ENCODE peak calls at places on chromosomes 2 and 18, in eight cellular contexts. One of them, this sample, is unnamed.

GRCh38 chr2:170098626-170099312 is 79.2 kb upstream of the MYO3B start:
- DNase-seq in A549: no peak
- DNase-seq in frontal cortex: no peak
- DNase-seq in NCI-H510A treated with DMSO at 0.1 percent for 48 hours: no peak
- DNase-seq in stimulated activated CD4-positive, alpha-beta T cell treated with anti-CD3 and anti-CD28 coated beads, TNF-alpha, amount 100 ng/mL, for 1 hour: no peak
- DNase-seq in ELF-1: no peak
- DNase-seq in caudate nucleus: no peak
- DNase-seq in activated T-cell treated with anti-CD3 and anti-CD28 coated beads, Interleukin-2, amount 50 U/mL, for 72 hours: no peak
- DNase-seq in this sample: no peak

GRCh38 chr2:42360890-42361727 is at the start of gene COX7A2L:
- DNase-seq in ELF-1: peak; percentile 95
- DNase-seq in caudate nucleus: peak; percentile 96
- DNase-seq in stimulated activated CD4-positive, alpha-beta T cell treated with anti-CD3 and anti-CD28 coated beads, TNF-alpha, amount 100 ng/mL, for 1 hour: peak; percentile 89
- DNase-seq in frontal cortex: peak; percentile 82
- DNase-seq in A549: peak; percentile 99
- DNase-seq in NCI-H510A treated with DMSO at 0.1 percent for 48 hours: peak; percentile 99
- DNase-seq in activated T-cell treated with anti-CD3 and anti-CD28 coated beads, Interleukin-2, amount 50 U/mL, for 72 hours: peak; percentile 95
- DNase-seq in this sample: peak; percentile 98

GRCh38 chr18:26549103-26549485 is 741 bp upstream of the KCTD1 start:
- DNase-seq in frontal cortex: peak; percentile 48
- DNase-seq in ELF-1: peak; percentile 82
- DNase-seq in caudate nucleus: peak; percentile 61
- DNase-seq in A549: no peak
- DNase-seq in stimulated activated CD4-positive, alpha-beta T cell treated with anti-CD3 and anti-CD28 coated beads, TNF-alpha, amount 100 ng/mL, for 1 hour: no peak
- DNase-seq in NCI-H510A treated with DMSO at 0.1 percent for 48 hours: no peak
- DNase-seq in activated T-cell treated with anti-CD3 and anti-CD28 coated beads, Interleukin-2, amount 50 U/mL, for 72 hours: peak; percentile 24
- DNase-seq in this sample: peak; percentile 38

GRCh38 chr2:144389151-144389929 is 130.6 kb downstream of the ZEB2 start:
- DNase-seq in NCI-H510A treated with DMSO at 0.1 percent for 48 hours: peak; percentile 58
- DNase-seq in A549: no peak
- DNase-seq in activated T-cell treated with anti-CD3 and anti-CD28 coated beads, Interleukin-2, amount 50 U/mL, for 72 hours: no peak
- DNase-seq in ELF-1: peak; percentile 5
- DNase-seq in stimulated activated CD4-positive, alpha-beta T cell treated with anti-CD3 and anti-CD28 coated beads, TNF-alpha, amount 100 ng/mL, for 1 hour: no peak
- DNase-seq in caudate nucleus: no peak
- DNase-seq in frontal cortex: no peak
- DNase-seq in this sample: peak; percentile 21

GRCh38 chr18:7255643-7256042 is 24.8 kb downstream of the LRRC30 start:
- DNase-seq in caudate nucleus: no peak
- DNase-seq in frontal cortex: no peak
- DNase-seq in stimulated activated CD4-positive, alpha-beta T cell treated with anti-CD3 and anti-CD28 coated beads, TNF-alpha, amount 100 ng/mL, for 1 hour: no peak
- DNase-seq in ELF-1: no peak
- DNase-seq in A549: no peak
- DNase-seq in activated T-cell treated with anti-CD3 and anti-CD28 coated beads, Interleukin-2, amount 50 U/mL, for 72 hours: no peak
- DNase-seq in NCI-H510A treated with DMSO at 0.1 percent for 48 hours: no peak
- DNase-seq in this sample: no peak

GRCh38 chr2:173656086-173656485 is 301.4 kb downstream of the CDCA7 start:
- DNase-seq in stimulated activated CD4-positive, alpha-beta T cell treated with anti-CD3 and anti-CD28 coated beads, TNF-alpha, amount 100 ng/mL, for 1 hour: no peak
- DNase-seq in caudate nucleus: no peak
- DNase-seq in frontal cortex: no peak
- DNase-seq in A549: no peak
- DNase-seq in ELF-1: no peak
- DNase-seq in NCI-H510A treated with DMSO at 0.1 percent for 48 hours: no peak
- DNase-seq in activated T-cell treated with anti-CD3 and anti-CD28 coated beads, Interleukin-2, amount 50 U/mL, for 72 hours: no peak
- DNase-seq in this sample: no peak

GRCh38 chr2:219959471-219959870 is 332.0 kb downstream of the SLC4A3 start:
- DNase-seq in ELF-1: no peak
- DNase-seq in activated T-cell treated with anti-CD3 and anti-CD28 coated beads, Interleukin-2, amount 50 U/mL, for 72 hours: no peak
- DNase-seq in NCI-H510A treated with DMSO at 0.1 percent for 48 hours: no peak
- DNase-seq in stimulated activated CD4-positive, alpha-beta T cell treated with anti-CD3 and anti-CD28 coated beads, TNF-alpha, amount 100 ng/mL, for 1 hour: no peak
- DNase-seq in caudate nucleus: no peak
- DNase-seq in A549: no peak
- DNase-seq in frontal cortex: no peak
- DNase-seq in this sample: no peak

GRCh38 chr2:215271466-215271865 is 40.4 kb upstream of the ATIC start:
- DNase-seq in ELF-1: peak; percentile 49
- DNase-seq in frontal cortex: no peak
- DNase-seq in activated T-cell treated with anti-CD3 and anti-CD28 coated beads, Interleukin-2, amount 50 U/mL, for 72 hours: no peak
- DNase-seq in caudate nucleus: no peak
- DNase-seq in stimulated activated CD4-positive, alpha-beta T cell treated with anti-CD3 and anti-CD28 coated beads, TNF-alpha, amount 100 ng/mL, for 1 hour: no peak
- DNase-seq in A549: no peak
- DNase-seq in NCI-H510A treated with DMSO at 0.1 percent for 48 hours: no peak
- DNase-seq in this sample: no peak

GRCh38 chr18:74108460-74108859 is 39.2 kb downstream of the FBXO15 start:
- DNase-seq in ELF-1: no peak
- DNase-seq in frontal cortex: no peak
- DNase-seq in activated T-cell treated with anti-CD3 and anti-CD28 coated beads, Interleukin-2, amount 50 U/mL, for 72 hours: no peak
- DNase-seq in stimulated activated CD4-positive, alpha-beta T cell treated with anti-CD3 and anti-CD28 coated beads, TNF-alpha, amount 100 ng/mL, for 1 hour: no peak
- DNase-seq in NCI-H510A treated with DMSO at 0.1 percent for 48 hours: no peak
- DNase-seq in caudate nucleus: no peak
- DNase-seq in A549: no peak
- DNase-seq in this sample: no peak

GRCh38 chr2:95362486-95362885 is 40.0 kb upstream of the FAHD2A start:
- DNase-seq in NCI-H510A treated with DMSO at 0.1 percent for 48 hours: no peak
- DNase-seq in frontal cortex: no peak
- DNase-seq in ELF-1: no peak
- DNase-seq in caudate nucleus: no peak
- DNase-seq in stimulated activated CD4-positive, alpha-beta T cell treated with anti-CD3 and anti-CD28 coated beads, TNF-alpha, amount 100 ng/mL, for 1 hour: no peak
- DNase-seq in activated T-cell treated with anti-CD3 and anti-CD28 coated beads, Interleukin-2, amount 50 U/mL, for 72 hours: no peak
- DNase-seq in A549: no peak
- DNase-seq in this sample: no peak

GRCh38 chr18:46704816-46705215 is 47.8 kb upstream of the LOXHD1 start:
- DNase-seq in ELF-1: no peak
- DNase-seq in A549: no peak
- DNase-seq in NCI-H510A treated with DMSO at 0.1 percent for 48 hours: no peak
- DNase-seq in frontal cortex: no peak
- DNase-seq in activated T-cell treated with anti-CD3 and anti-CD28 coated beads, Interleukin-2, amount 50 U/mL, for 72 hours: no peak
- DNase-seq in stimulated activated CD4-positive, alpha-beta T cell treated with anti-CD3 and anti-CD28 coated beads, TNF-alpha, amount 100 ng/mL, for 1 hour: no peak
- DNase-seq in caudate nucleus: no peak
- DNase-seq in this sample: no peak

GRCh38 chr2:190987116-190987515 is 26.9 kb downstream of the STAT1 start:
- DNase-seq in frontal cortex: no peak
- DNase-seq in caudate nucleus: no peak
- DNase-seq in NCI-H510A treated with DMSO at 0.1 percent for 48 hours: no peak
- DNase-seq in stimulated activated CD4-positive, alpha-beta T cell treated with anti-CD3 and anti-CD28 coated beads, TNF-alpha, amount 100 ng/mL, for 1 hour: no peak
- DNase-seq in A549: no peak
- DNase-seq in activated T-cell treated with anti-CD3 and anti-CD28 coated beads, Interleukin-2, amount 50 U/mL, for 72 hours: no peak
- DNase-seq in ELF-1: no peak
- DNase-seq in this sample: no peak

GRCh38 chr2:119574108-119574815 is 30.0 kb downstream of the CFAP221 start:
- DNase-seq in activated T-cell treated with anti-CD3 and anti-CD28 coated beads, Interleukin-2, amount 50 U/mL, for 72 hours: no peak
- DNase-seq in NCI-H510A treated with DMSO at 0.1 percent for 48 hours: no peak
- DNase-seq in A549: no peak
- DNase-seq in frontal cortex: no peak
- DNase-seq in ELF-1: no peak
- DNase-seq in caudate nucleus: no peak
- DNase-seq in stimulated activated CD4-positive, alpha-beta T cell treated with anti-CD3 and anti-CD28 coated beads, TNF-alpha, amount 100 ng/mL, for 1 hour: no peak
- DNase-seq in this sample: no peak

GRCh38 chr2:9914384-9915065 is 37.0 kb upstream of the GRHL1 start:
- DNase-seq in caudate nucleus: no peak
- DNase-seq in ELF-1: peak; percentile 17
- DNase-seq in stimulated activated CD4-positive, alpha-beta T cell treated with anti-CD3 and anti-CD28 coated beads, TNF-alpha, amount 100 ng/mL, for 1 hour: no peak
- DNase-seq in NCI-H510A treated with DMSO at 0.1 percent for 48 hours: no peak
- DNase-seq in activated T-cell treated with anti-CD3 and anti-CD28 coated beads, Interleukin-2, amount 50 U/mL, for 72 hours: peak; percentile 67
- DNase-seq in frontal cortex: no peak
- DNase-seq in A549: peak; percentile 60
- DNase-seq in this sample: peak; percentile 17

GRCh38 chr2:236179653-236180500 is 11.7 kb upstream of the GBX2 start:
- DNase-seq in NCI-H510A treated with DMSO at 0.1 percent for 48 hours: no peak
- DNase-seq in ELF-1: peak; percentile 41
- DNase-seq in caudate nucleus: no peak
- DNase-seq in frontal cortex: peak; percentile 36
- DNase-seq in stimulated activated CD4-positive, alpha-beta T cell treated with anti-CD3 and anti-CD28 coated beads, TNF-alpha, amount 100 ng/mL, for 1 hour: no peak
- DNase-seq in A549: peak; percentile 36
- DNase-seq in activated T-cell treated with anti-CD3 and anti-CD28 coated beads, Interleukin-2, amount 50 U/mL, for 72 hours: no peak
- DNase-seq in this sample: no peak

GRCh38 chr18:46341989-46342525 is 237.9 kb downstream of the HAUS1 start:
- DNase-seq in NCI-H510A treated with DMSO at 0.1 percent for 48 hours: no peak
- DNase-seq in A549: no peak
- DNase-seq in ELF-1: no peak
- DNase-seq in frontal cortex: no peak
- DNase-seq in activated T-cell treated with anti-CD3 and anti-CD28 coated beads, Interleukin-2, amount 50 U/mL, for 72 hours: no peak
- DNase-seq in caudate nucleus: no peak
- DNase-seq in stimulated activated CD4-positive, alpha-beta T cell treated with anti-CD3 and anti-CD28 coated beads, TNF-alpha, amount 100 ng/mL, for 1 hour: no peak
- DNase-seq in this sample: no peak

GRCh38 chr18:26771524-26771923 is 94.0 kb downstream of the AQP4 start:
- DNase-seq in caudate nucleus: no peak
- DNase-seq in activated T-cell treated with anti-CD3 and anti-CD28 coated beads, Interleukin-2, amount 50 U/mL, for 72 hours: no peak
- DNase-seq in NCI-H510A treated with DMSO at 0.1 percent for 48 hours: no peak
- DNase-seq in ELF-1: no peak
- DNase-seq in frontal cortex: no peak
- DNase-seq in stimulated activated CD4-positive, alpha-beta T cell treated with anti-CD3 and anti-CD28 coated beads, TNF-alpha, amount 100 ng/mL, for 1 hour: no peak
- DNase-seq in A549: no peak
- DNase-seq in this sample: no peak

GRCh38 chr2:48508461-48509124 is 21.4 kb upstream of the STON1 start:
- DNase-seq in caudate nucleus: no peak
- DNase-seq in frontal cortex: no peak
- DNase-seq in A549: no peak
- DNase-seq in ELF-1: peak; percentile 58
- DNase-seq in NCI-H510A treated with DMSO at 0.1 percent for 48 hours: peak; percentile 60
- DNase-seq in stimulated activated CD4-positive, alpha-beta T cell treated with anti-CD3 and anti-CD28 coated beads, TNF-alpha, amount 100 ng/mL, for 1 hour: no peak
- DNase-seq in activated T-cell treated with anti-CD3 and anti-CD28 coated beads, Interleukin-2, amount 50 U/mL, for 72 hours: no peak
- DNase-seq in this sample: peak; percentile 25

GRCh38 chr2:58906151-58906645 is 665.1 kb upstream of the FANCL start:
- DNase-seq in ELF-1: no peak
- DNase-seq in activated T-cell treated with anti-CD3 and anti-CD28 coated beads, Interleukin-2, amount 50 U/mL, for 72 hours: no peak
- DNase-seq in stimulated activated CD4-positive, alpha-beta T cell treated with anti-CD3 and anti-CD28 coated beads, TNF-alpha, amount 100 ng/mL, for 1 hour: no peak
- DNase-seq in caudate nucleus: no peak
- DNase-seq in frontal cortex: no peak
- DNase-seq in NCI-H510A treated with DMSO at 0.1 percent for 48 hours: no peak
- DNase-seq in A549: no peak
- DNase-seq in this sample: no peak

GRCh38 chr2:45224321-45224995 is 215.2 kb upstream of the SIX2 start:
- DNase-seq in stimulated activated CD4-positive, alpha-beta T cell treated with anti-CD3 and anti-CD28 coated beads, TNF-alpha, amount 100 ng/mL, for 1 hour: no peak
- DNase-seq in activated T-cell treated with anti-CD3 and anti-CD28 coated beads, Interleukin-2, amount 50 U/mL, for 72 hours: no peak
- DNase-seq in NCI-H510A treated with DMSO at 0.1 percent for 48 hours: no peak
- DNase-seq in A549: no peak
- DNase-seq in frontal cortex: no peak
- DNase-seq in caudate nucleus: no peak
- DNase-seq in ELF-1: no peak
- DNase-seq in this sample: no peak

GRCh38 chr2:203649176-203649814 is 57.1 kb upstream of the CD28 start:
- DNase-seq in caudate nucleus: no peak
- DNase-seq in stimulated activated CD4-positive, alpha-beta T cell treated with anti-CD3 and anti-CD28 coated beads, TNF-alpha, amount 100 ng/mL, for 1 hour: no peak
- DNase-seq in NCI-H510A treated with DMSO at 0.1 percent for 48 hours: no peak
- DNase-seq in ELF-1: no peak
- DNase-seq in A549: no peak
- DNase-seq in frontal cortex: no peak
- DNase-seq in activated T-cell treated with anti-CD3 and anti-CD28 coated beads, Interleukin-2, amount 50 U/mL, for 72 hours: no peak
- DNase-seq in this sample: no peak

GRCh38 chr2:43445248-43445647 is 150.6 kb downstream of the THADA start:
- DNase-seq in stimulated activated CD4-positive, alpha-beta T cell treated with anti-CD3 and anti-CD28 coated beads, TNF-alpha, amount 100 ng/mL, for 1 hour: no peak
- DNase-seq in ELF-1: peak; percentile 25
- DNase-seq in NCI-H510A treated with DMSO at 0.1 percent for 48 hours: no peak
- DNase-seq in frontal cortex: no peak
- DNase-seq in caudate nucleus: no peak
- DNase-seq in activated T-cell treated with anti-CD3 and anti-CD28 coated beads, Interleukin-2, amount 50 U/mL, for 72 hours: no peak
- DNase-seq in A549: no peak
- DNase-seq in this sample: no peak

GRCh38 chr18:25350561-25351201 is 1.3 kb downstream of the ZNF521 start:
- DNase-seq in caudate nucleus: peak; percentile 24
- DNase-seq in frontal cortex: peak; percentile 67
- DNase-seq in stimulated activated CD4-positive, alpha-beta T cell treated with anti-CD3 and anti-CD28 coated beads, TNF-alpha, amount 100 ng/mL, for 1 hour: no peak
- DNase-seq in A549: no peak
- DNase-seq in activated T-cell treated with anti-CD3 and anti-CD28 coated beads, Interleukin-2, amount 50 U/mL, for 72 hours: peak; percentile 19
- DNase-seq in NCI-H510A treated with DMSO at 0.1 percent for 48 hours: no peak
- DNase-seq in ELF-1: peak; percentile 16
- DNase-seq in this sample: peak; percentile 12

GRCh38 chr2:72938455-72938854 is 21.1 kb downstream of the EMX1 start:
- DNase-seq in NCI-H510A treated with DMSO at 0.1 percent for 48 hours: no peak
- DNase-seq in frontal cortex: no peak
- DNase-seq in caudate nucleus: no peak
- DNase-seq in ELF-1: no peak
- DNase-seq in A549: no peak
- DNase-seq in stimulated activated CD4-positive, alpha-beta T cell treated with anti-CD3 and anti-CD28 coated beads, TNF-alpha, amount 100 ng/mL, for 1 hour: no peak
- DNase-seq in activated T-cell treated with anti-CD3 and anti-CD28 coated beads, Interleukin-2, amount 50 U/mL, for 72 hours: no peak
- DNase-seq in this sample: no peak

GRCh38 chr2:9846554-9846953 is 3.3 kb downstream of the TAF1B start:
- DNase-seq in A549: no peak
- DNase-seq in activated T-cell treated with anti-CD3 and anti-CD28 coated beads, Interleukin-2, amount 50 U/mL, for 72 hours: no peak
- DNase-seq in stimulated activated CD4-positive, alpha-beta T cell treated with anti-CD3 and anti-CD28 coated beads, TNF-alpha, amount 100 ng/mL, for 1 hour: no peak
- DNase-seq in ELF-1: no peak
- DNase-seq in caudate nucleus: no peak
- DNase-seq in frontal cortex: no peak
- DNase-seq in NCI-H510A treated with DMSO at 0.1 percent for 48 hours: no peak
- DNase-seq in this sample: no peak

GRCh38 chr2:237148624-237149023 is 62.9 kb downstream of the COPS8 start:
- DNase-seq in A549: no peak
- DNase-seq in frontal cortex: no peak
- DNase-seq in stimulated activated CD4-positive, alpha-beta T cell treated with anti-CD3 and anti-CD28 coated beads, TNF-alpha, amount 100 ng/mL, for 1 hour: no peak
- DNase-seq in ELF-1: no peak
- DNase-seq in caudate nucleus: no peak
- DNase-seq in activated T-cell treated with anti-CD3 and anti-CD28 coated beads, Interleukin-2, amount 50 U/mL, for 72 hours: no peak
- DNase-seq in NCI-H510A treated with DMSO at 0.1 percent for 48 hours: no peak
- DNase-seq in this sample: no peak

GRCh38 chr2:234828382-234829073 is 123.3 kb upstream of the SH3BP4 start:
- DNase-seq in caudate nucleus: no peak
- DNase-seq in A549: no peak
- DNase-seq in ELF-1: no peak
- DNase-seq in NCI-H510A treated with DMSO at 0.1 percent for 48 hours: no peak
- DNase-seq in stimulated activated CD4-positive, alpha-beta T cell treated with anti-CD3 and anti-CD28 coated beads, TNF-alpha, amount 100 ng/mL, for 1 hour: no peak
- DNase-seq in frontal cortex: no peak
- DNase-seq in activated T-cell treated with anti-CD3 and anti-CD28 coated beads, Interleukin-2, amount 50 U/mL, for 72 hours: no peak
- DNase-seq in this sample: no peak

GRCh38 chr2:128273469-128274081 is 45.1 kb downstream of the HS6ST1 start:
- DNase-seq in caudate nucleus: no peak
- DNase-seq in NCI-H510A treated with DMSO at 0.1 percent for 48 hours: no peak
- DNase-seq in A549: no peak
- DNase-seq in ELF-1: no peak
- DNase-seq in stimulated activated CD4-positive, alpha-beta T cell treated with anti-CD3 and anti-CD28 coated beads, TNF-alpha, amount 100 ng/mL, for 1 hour: no peak
- DNase-seq in frontal cortex: no peak
- DNase-seq in activated T-cell treated with anti-CD3 and anti-CD28 coated beads, Interleukin-2, amount 50 U/mL, for 72 hours: no peak
- DNase-seq in this sample: no peak

GRCh38 chr2:148622390-148622789 is 22.2 kb upstream of the EPC2 start:
- DNase-seq in stimulated activated CD4-positive, alpha-beta T cell treated with anti-CD3 and anti-CD28 coated beads, TNF-alpha, amount 100 ng/mL, for 1 hour: no peak
- DNase-seq in ELF-1: no peak
- DNase-seq in caudate nucleus: no peak
- DNase-seq in NCI-H510A treated with DMSO at 0.1 percent for 48 hours: no peak
- DNase-seq in frontal cortex: no peak
- DNase-seq in activated T-cell treated with anti-CD3 and anti-CD28 coated beads, Interleukin-2, amount 50 U/mL, for 72 hours: no peak
- DNase-seq in A549: no peak
- DNase-seq in this sample: no peak

GRCh38 chr2:88070055-88070454 is 2.4 kb downstream of the SMYD1 start:
- DNase-seq in A549: no peak
- DNase-seq in stimulated activated CD4-positive, alpha-beta T cell treated with anti-CD3 and anti-CD28 coated beads, TNF-alpha, amount 100 ng/mL, for 1 hour: no peak
- DNase-seq in ELF-1: no peak
- DNase-seq in NCI-H510A treated with DMSO at 0.1 percent for 48 hours: no peak
- DNase-seq in caudate nucleus: no peak
- DNase-seq in frontal cortex: no peak
- DNase-seq in activated T-cell treated with anti-CD3 and anti-CD28 coated beads, Interleukin-2, amount 50 U/mL, for 72 hours: no peak
- DNase-seq in this sample: no peak

GRCh38 chr2:218981390-218982311 is 3.3 kb downstream of the FEV start:
- DNase-seq in stimulated activated CD4-positive, alpha-beta T cell treated with anti-CD3 and anti-CD28 coated beads, TNF-alpha, amount 100 ng/mL, for 1 hour: no peak
- DNase-seq in caudate nucleus: peak; percentile 40
- DNase-seq in ELF-1: peak; percentile 52
- DNase-seq in A549: no peak
- DNase-seq in frontal cortex: peak; percentile 36
- DNase-seq in activated T-cell treated with anti-CD3 and anti-CD28 coated beads, Interleukin-2, amount 50 U/mL, for 72 hours: no peak
- DNase-seq in NCI-H510A treated with DMSO at 0.1 percent for 48 hours: peak; percentile 47
- DNase-seq in this sample: peak; percentile 46

GRCh38 chr2:33212151-33212550 is 264.3 kb upstream of the RASGRP3 start:
- DNase-seq in caudate nucleus: no peak
- DNase-seq in ELF-1: no peak
- DNase-seq in stimulated activated CD4-positive, alpha-beta T cell treated with anti-CD3 and anti-CD28 coated beads, TNF-alpha, amount 100 ng/mL, for 1 hour: no peak
- DNase-seq in activated T-cell treated with anti-CD3 and anti-CD28 coated beads, Interleukin-2, amount 50 U/mL, for 72 hours: no peak
- DNase-seq in A549: peak; percentile 46
- DNase-seq in NCI-H510A treated with DMSO at 0.1 percent for 48 hours: no peak
- DNase-seq in frontal cortex: no peak
- DNase-seq in this sample: no peak

This sample was measured in transverse colon.